ENCODE peak calls at places on chromosomes 3 and 15, in eight cellular contexts. H is left lung, N is colonic mucosa, M is GM23248, K is fibroblast of lung, X is spleen, R is PC-9, B is tibial nerve. P is an unnamed sample. For H3K4me1, the result is how much of the 10 kb centered on the place peaks cover.

GRCh38 chr3:21142031-21142430 is 609.0 kb downstream of the ZNF385D start:
- DNase-seq in H (no peak), N (no peak), M (no peak), K (no peak), X (no peak), R (no peak), B (no peak), P (no peak)

GRCh38 chr3:50003216-50003615 is 63.3 kb downstream of the RBM6 start:
- DNase-seq in H (no peak), N (no peak), M (peak), K (peak), X (no peak), R (no peak), B (no peak), P (no peak)

GRCh38 chr3:12462159-12462962 is 21.9 kb upstream of the TSEN2 start:
- DNase-seq in H (no peak), N (peak), M (no peak), K (no peak), X (no peak), R (no peak), B (no peak), P (no peak)

GRCh38 chr3:195060531-195061385 is 210.2 kb downstream of the XXYLT1 start:
- DNase-seq in H (peak), N (no peak), M (no peak), K (no peak), X (peak), R (no peak), B (no peak), P (no peak)

GRCh38 chr3:151299006-151299405 is 17.6 kb downstream of the GPR87 start:
- DNase-seq in H (no peak), N (no peak), M (no peak), K (no peak), X (no peak), R (no peak), B (no peak), P (no peak)

GRCh38 chr3:42094992-42095391 is 3.8 kb downstream of the TRAK1 start:
- DNase-seq in H (no peak), N (no peak), M (no peak), K (no peak), X (no peak), R (no peak), B (no peak), P (no peak)

GRCh38 chr3:25002052-25002451 is 426.0 kb upstream of the RARB start:
- DNase-seq in H (no peak), N (no peak), M (no peak), K (no peak), X (no peak), R (no peak), B (no peak), P (no peak)

GRCh38 chr15:78620021-78620838 is 566 bp downstream of the CHRNA3 start:
- DNase-seq in H (no peak), N (no peak), M (peak), K (peak), X (no peak), R (no peak), B (no peak), P (no peak)

GRCh38 chr3:81364411-81364810 is 397.0 kb downstream of the GBE1 start:
- DNase-seq in H (no peak), N (no peak), M (no peak), K (no peak), X (no peak), R (no peak), B (no peak), P (no peak)

GRCh38 chr3:67000006-67000405 is 1.9 kb downstream of the KBTBD8 start:
- DNase-seq in H (no peak), N (no peak), M (peak), K (peak), X (no peak), R (no peak), B (no peak), P (no peak)

GRCh38 chr3:62876064-62876463 is 848 bp upstream of the CADPS start:
- DNase-seq in H (peak), N (peak), M (peak), K (peak), X (no peak), R (no peak), B (no peak), P (no peak)

GRCh38 chr3:81302045-81302444 is 459.4 kb downstream of the GBE1 start:
- DNase-seq in H (no peak), N (peak), M (peak), K (peak), X (no peak), R (no peak), B (no peak), P (no peak)

GRCh38 chr3:195802261-195802701 is 9.4 kb downstream of the MUC4 start:
- DNase-seq in H (no peak), N (peak), M (no peak), K (no peak), X (peak), R (no peak), B (no peak), P (no peak)

GRCh38 chr3:65953301-65953812 is 85.4 kb downstream of the MAGI1 start:
- DNase-seq in H (peak), N (peak), M (no peak), K (peak), X (no peak), R (peak), B (no peak), P (no peak)

GRCh38 chr3:187929115-187929828 is 184.0 kb upstream of the BCL6 start:
- DNase-seq in H (no peak), N (no peak), M (no peak), K (no peak), X (no peak), R (no peak), B (no peak), P (no peak)

GRCh38 chr3:112437146-112438022 is 61.9 kb downstream of the BTLA start:
- DNase-seq in H (no peak), N (no peak), M (peak), K (peak), X (no peak), R (no peak), B (no peak), P (no peak)

GRCh38 chr3:167051421-167051820 is 328.7 kb downstream of the ZBBX start:
- DNase-seq in H (no peak), N (no peak), M (no peak), K (no peak), X (no peak), R (no peak), B (no peak), P (no peak)

GRCh38 chr3:67593761-67594234 is 60.6 kb downstream of the SUCLG2 start:
- DNase-seq in H (no peak), N (no peak), M (peak), K (peak), X (no peak), R (peak), B (no peak), P (no peak)

GRCh38 chr15:90859234-90860131 is 8.9 kb upstream of the FURIN start:
- DNase-seq in H (no peak), N (no peak), M (no peak), K (no peak), X (no peak), R (no peak), B (no peak), P (no peak)

GRCh38 chr3:122014741-122015140 is 7.3 kb downstream of the ILDR1 start:
- DNase-seq in H (no peak), N (no peak), M (no peak), K (no peak), X (no peak), R (no peak), B (no peak), P (no peak)

GRCh38 chr15:41944313-41944940 is 27.9 kb downstream of the EHD4 start:
- DNase-seq in H (no peak), N (no peak), M (peak), K (peak), X (no peak), R (peak), B (no peak), P (no peak)

GRCh38 chr3:88180398-88180999 is 30.7 kb downstream of the C3orf38 start:
- DNase-seq in H (no peak), N (peak), M (peak), K (peak), X (no peak), R (no peak), B (no peak), P (no peak)

GRCh38 chr15:88202231-88202630 is 54.3 kb downstream of the NTRK3 start:
- DNase-seq in H (no peak), N (no peak), M (peak), K (peak), X (no peak), R (no peak), B (no peak), P (no peak)

GRCh38 chr3:138694287-138695007 is 85.9 kb downstream of the FAIM start:
- DNase-seq in H (no peak), N (no peak), M (peak), K (peak), X (no peak), R (peak), B (no peak), P (no peak)

GRCh38 chr3:33453331-33453761 is 13.1 kb upstream of the UBP1 start:
- DNase-seq in H (no peak), N (no peak), M (no peak), K (no peak), X (no peak), R (no peak), B (no peak), P (peak)

GRCh38 chr3:127789051-127789450 is 33.3 kb downstream of the MGLL start:
- DNase-seq in H (no peak), N (no peak), M (peak), K (no peak), X (peak), R (no peak), B (no peak), P (no peak)

GRCh38 chr3:44948239-44948638 is 27.7 kb downstream of the ZDHHC3 start:
- DNase-seq in H (no peak), N (no peak), M (no peak), K (no peak), X (no peak), R (no peak), B (no peak), P (no peak)

GRCh38 chr3:152428577-152428976 is 159.8 kb downstream of the MBNL1 start:
- DNase-seq in H (no peak), N (no peak), M (no peak), K (peak), X (no peak), R (no peak), B (no peak), P (no peak)

GRCh38 chr3:177835917-177836316 is 638.6 kb upstream of the TBL1XR1 start:
- DNase-seq in H (no peak), N (no peak), M (peak), K (peak), X (no peak), R (no peak), B (no peak), P (no peak)

GRCh38 chr15:45091161-45091560 is 22.8 kb downstream of the DUOX2 start:
- DNase-seq in H (no peak), N (no peak), M (peak), K (peak), X (no peak), R (no peak), B (no peak), P (no peak)

GRCh38 chr3:45537960-45538640 is 56.5 kb upstream of the LIMD1 start:
- DNase-seq in H (no peak), N (no peak), M (no peak), K (peak), X (no peak), R (no peak), B (no peak), P (no peak)

GRCh38 chr15:48823237-48823636 is 12.4 kb upstream of the CEP152 start:
- DNase-seq in H (no peak), N (no peak), M (peak), K (peak), X (no peak), R (no peak), B (no peak), P (no peak)

GRCh38 chr3:13073042-13073906 is at the start of gene IQSEC1:
- DNase-seq in H (peak), N (peak), M (peak), K (peak), X (peak), R (no peak), B (no peak), P (no peak)

GRCh38 chr3:189824629-189825312 is 193.6 kb downstream of the TP63 start:
- DNase-seq in H (no peak), N (no peak), M (peak), K (peak), X (no peak), R (peak), B (no peak), P (no peak)

GRCh38 chr3:24377218-24377993 is 117.2 kb downstream of the THRB start:
- DNase-seq in H (no peak), N (no peak), M (peak), K (no peak), X (no peak), R (peak), B (no peak), P (no peak)

GRCh38 chr3:183324083-183324482 is 71.0 kb downstream of the B3GNT5 start:
- DNase-seq in H (no peak), N (no peak), M (peak), K (peak), X (no peak), R (no peak), B (no peak), P (no peak)

GRCh38 chr15:90913398-90913944 is 10.4 kb downstream of the MAN2A2 start:
- DNase-seq in H (no peak), N (no peak), M (no peak), K (no peak), X (peak), R (no peak), B (no peak), P (no peak)

GRCh38 chr3:154956815-154957214 is 123.3 kb upstream of the MME start:
- DNase-seq in H (no peak), N (no peak), M (no peak), K (no peak), X (no peak), R (no peak), B (no peak), P (no peak)

DNA sequence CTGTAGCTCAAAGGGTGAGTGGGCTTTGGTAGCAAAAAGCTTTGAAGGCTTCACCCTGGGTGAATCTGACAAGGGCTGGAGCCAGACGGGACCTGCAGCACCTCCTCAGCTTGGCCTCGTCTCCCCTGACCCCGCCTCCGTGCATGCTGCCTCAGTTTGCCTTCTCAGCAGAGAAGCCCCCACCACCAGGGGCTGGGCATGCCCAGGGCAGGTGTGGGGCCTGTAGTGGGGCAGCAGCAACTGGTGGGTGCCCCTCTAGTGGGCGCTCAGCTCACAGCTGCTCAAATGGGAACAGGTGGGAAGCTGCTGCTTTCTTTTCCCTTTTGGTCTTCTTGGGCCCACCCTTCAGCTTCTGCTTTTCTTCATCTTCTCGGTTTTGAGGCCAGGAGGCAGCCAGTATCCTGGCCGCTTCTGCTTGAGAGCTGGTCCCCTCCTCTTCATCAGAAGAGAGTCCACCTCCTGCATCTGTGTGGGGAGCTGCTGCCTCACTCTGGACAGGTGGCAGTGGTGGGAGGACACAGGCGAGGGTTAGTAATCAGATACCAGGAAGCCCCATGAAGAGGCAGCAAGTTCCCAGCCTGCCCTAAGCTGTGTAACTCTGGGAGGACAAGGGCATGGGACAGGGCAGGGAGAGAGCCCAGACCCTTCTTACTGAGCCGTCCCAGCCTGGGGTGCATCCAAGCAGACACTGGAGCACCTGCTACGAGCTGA is 21.0 kb downstream of the TMEM43 start:
- DNase-seq in H (peak), N (peak), M (no peak), K (no peak), X (no peak), R (no peak), B (no peak), P (peak)
- H3K4me3 ChIP-seq in H (no peak), N (no peak), M (no peak), K (no peak), X (no peak), R (peak), B (no peak), P (no peak)

DNA sequence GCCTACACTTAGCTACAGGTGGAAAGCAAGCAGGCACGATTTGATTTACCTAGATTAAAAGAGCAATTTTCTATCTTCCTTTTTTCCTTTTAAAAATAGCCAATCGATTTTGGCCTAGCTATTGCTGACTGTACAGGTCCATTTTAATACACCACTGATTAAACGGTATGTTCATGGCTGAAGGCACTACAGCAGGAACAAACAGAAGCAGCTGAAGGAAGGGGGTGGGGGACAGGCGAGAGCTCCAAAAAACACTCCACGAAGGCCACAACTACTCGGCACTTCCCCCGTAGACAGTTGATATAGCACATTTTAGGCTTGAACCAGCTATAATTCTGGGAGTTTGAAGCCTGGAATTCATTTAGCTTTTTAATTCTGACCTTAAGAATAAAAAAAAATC is 115.5 kb downstream of the TIGIT start:
- DNase-seq in H (no peak), N (no peak), M (peak), K (peak), X (no peak), R (no peak), B (no peak), P (no peak)
- H3K4me1 ChIP-seq in H (under half), N (under half), M (half or more), K (under half), X (under half), R (under half), B (under half), P (under half)

DNA sequence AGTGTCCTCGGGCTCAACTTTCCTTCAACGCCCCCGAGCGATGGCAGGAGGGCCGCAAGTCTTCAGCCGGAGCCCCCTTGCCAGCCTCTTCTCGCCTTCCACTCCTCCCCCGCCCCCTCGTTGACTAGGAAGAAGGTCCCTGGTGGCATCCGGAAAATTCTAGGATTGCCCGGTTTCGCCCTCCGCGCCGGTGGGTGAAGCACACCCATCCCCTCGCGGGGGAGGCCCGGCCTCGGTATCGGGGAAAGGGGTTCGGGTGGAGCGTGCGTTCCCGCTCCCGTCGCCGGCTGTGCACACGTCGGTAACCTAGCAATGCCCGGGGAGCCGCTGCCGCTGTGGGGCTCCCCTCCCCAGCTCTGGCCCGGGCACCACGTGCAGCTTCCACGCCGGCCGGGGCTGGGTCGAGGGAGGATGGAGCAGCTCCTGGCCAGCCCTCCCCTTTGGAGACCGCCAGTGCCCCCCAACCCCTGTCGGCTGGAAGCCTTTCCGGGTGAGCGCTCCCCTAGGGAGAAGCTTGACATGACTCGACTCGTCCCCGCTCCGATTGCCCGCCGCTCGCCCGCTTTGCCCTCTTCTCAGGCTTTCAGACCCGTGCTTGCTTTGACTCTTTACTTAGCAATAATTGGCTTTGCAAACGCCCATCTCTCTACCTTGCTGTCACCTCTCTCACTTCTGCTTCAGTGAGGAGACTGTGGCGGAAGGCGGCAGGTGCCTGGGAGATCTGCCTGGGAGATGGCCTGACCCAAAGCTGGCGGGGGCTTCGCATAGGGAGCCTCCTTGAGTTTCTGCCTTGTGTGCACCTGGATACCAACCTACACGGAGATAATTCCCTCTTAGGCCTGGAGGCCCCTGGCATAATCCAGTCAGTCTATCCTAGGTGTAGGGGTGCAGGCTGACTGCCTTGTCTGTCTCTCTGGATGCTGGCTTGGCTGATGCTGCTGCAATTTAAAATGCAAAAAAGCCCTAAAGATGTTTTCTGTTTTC is 1.4 kb downstream of the CACNA1D start:
- DNase-seq in H (no peak), N (peak), M (no peak), K (no peak), X (no peak), R (no peak), B (no peak), P (no peak)
- H3K4me3 ChIP-seq in H (peak), N (peak), M (peak), K (peak), X (peak), R (no peak), B (peak), P (peak)

DNA sequence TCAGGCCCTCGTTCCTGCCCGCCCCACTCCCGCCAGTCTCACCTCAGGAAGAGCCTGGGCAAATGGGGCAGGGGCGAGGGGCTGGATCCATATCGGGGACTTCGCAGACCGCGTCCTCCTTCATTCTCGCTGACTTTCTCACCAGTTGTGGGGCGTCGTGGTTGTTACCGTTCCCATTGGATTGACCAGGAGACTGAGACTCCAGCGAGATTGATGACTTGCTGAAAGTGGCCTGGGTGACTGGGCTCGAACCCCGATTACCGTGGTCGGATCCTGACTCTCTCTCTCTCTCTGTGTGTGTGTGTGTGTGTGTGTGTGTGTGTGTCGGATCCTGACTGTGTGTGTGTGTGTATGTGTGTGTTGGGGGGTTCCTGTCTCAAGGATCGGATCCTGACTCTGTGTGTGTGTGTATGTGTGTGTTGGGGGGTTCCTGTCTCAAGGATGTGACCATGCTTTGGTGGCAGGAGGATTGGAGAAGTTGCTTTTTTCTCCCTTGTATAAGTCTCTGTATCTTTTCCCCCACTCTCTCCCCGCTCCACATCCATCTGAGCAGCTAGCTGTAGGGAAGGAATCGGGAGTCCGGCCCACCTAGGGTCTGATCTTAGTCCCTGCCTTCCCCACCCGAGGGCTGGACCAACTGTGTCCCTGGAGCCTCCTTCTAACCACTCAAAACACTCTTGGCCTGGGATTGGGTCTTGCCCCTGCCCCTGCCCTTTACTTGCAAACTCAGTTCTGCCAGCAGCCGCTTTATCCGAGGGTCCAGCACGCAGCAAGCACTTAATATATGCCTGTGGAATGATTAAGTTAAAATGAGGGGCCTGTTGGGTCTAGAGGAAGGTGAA is 605 bp downstream of the PLEKHO2 start:
- DNase-seq in H (no peak), N (no peak), M (peak), K (peak), X (no peak), R (no peak), B (no peak), P (no peak)
- H3K4me1 ChIP-seq in H (under half), N (under half), M (under half), K (under half), X (half or more), R (under half), B (under half), P (half or more)